ENCODE peak calls at places on chromosome 9, in five cellular contexts. E is effector CD4-positive, alpha-beta T cell; K is posterior vena cava; I is Peyer's patch; M is HuH-7.5. Y is an unnamed sample.

GRCh38 chr9:14585730-14586473 is 107.3 kb downstream of the ZDHHC21 start:
- DNase-seq in E (no peak), K (no peak), I (no peak), M (no peak), Y (no peak)

GRCh38 chr9:134163374-134164196 is 779 bp downstream of the RNU6ATAC start:
- DNase-seq in E (peak), K (peak), I (peak), M (peak), Y (peak)

GRCh38 chr9:36161187-36161586 is 8.0 kb upstream of the CCIN start:
- DNase-seq in E (no peak), K (no peak), I (no peak), M (no peak), Y (peak)

GRCh38 chr9:114953917-114954316 is 23.5 kb upstream of the TNFSF8 start:
- DNase-seq in E (no peak), K (peak), I (peak), M (no peak), Y (no peak)

GRCh38 chr9:77946969-77947368 is 84.6 kb downstream of the GNAQ start:
- DNase-seq in E (no peak), K (no peak), I (no peak), M (no peak), Y (no peak)

GRCh38 chr9:129145316-129145715 is 32.7 kb downstream of the IER5L start:
- DNase-seq in E (no peak), K (no peak), I (no peak), M (no peak), Y (no peak)

GRCh38 chr9:35515766-35516165 is 25.9 kb downstream of the RUSC2 start:
- DNase-seq in E (no peak), K (no peak), I (no peak), M (no peak), Y (no peak)

GRCh38 chr9:110842169-110842568 is 173.6 kb downstream of the MUSK start:
- DNase-seq in E (no peak), K (no peak), I (no peak), M (no peak), Y (no peak)

GRCh38 chr9:88775037-88775471 is 216.2 kb upstream of the S1PR3 start:
- DNase-seq in E (no peak), K (peak), I (peak), M (no peak), Y (no peak)

GRCh38 chr9:90841213-90841612 is 39.6 kb downstream of the SYK start:
- DNase-seq in E (no peak), K (no peak), I (no peak), M (no peak), Y (no peak)

GRCh38 chr9:31253800-31254762 is 1130.4 kb upstream of the ACO1 start:
- DNase-seq in E (no peak), K (peak), I (no peak), M (no peak), Y (peak)

GRCh38 chr9:3527653-3527960 is 1.8 kb upstream of the RFX3 start:
- DNase-seq in E (no peak), K (no peak), I (no peak), M (no peak), Y (no peak)

GRCh38 chr9:109270441-109270840 is 50.4 kb downstream of the EPB41L4B start:
- DNase-seq in E (no peak), K (no peak), I (peak), M (no peak), Y (no peak)